ENCODE peak calls at places on chromosome 19, in five cellular contexts. I, G, C, M and S are unnamed samples.

GRCh38 chr19:17681505-17682125 is 6.5 kb downstream of the UNC13A start:
- DNase-seq in I (peak; percentile 31), G (peak; percentile 56), C (no peak), M (peak; percentile 85), S (peak; percentile 60)

GRCh38 chr19:55368701-55369563 is 1.3 kb downstream of the IL11 start:
- DNase-seq in I (peak; percentile 16), G (peak; percentile 41), C (no peak), M (peak; percentile 70), S (peak; percentile 52)

GRCh38 chr19:35963514-35963913 is 27.3 kb downstream of the LRFN3 start:
- DNase-seq in I (peak; percentile 53), G (peak; percentile 74), C (no peak), M (peak; percentile 92), S (peak; percentile 62)

GRCh38 chr19:35313614-35314013 is 15.4 kb upstream of the CD22 start:
- DNase-seq in I (no peak), G (no peak), C (no peak), M (no peak), S (no peak)

GRCh38 chr19:42286349-42287016 is 15.4 kb upstream of the PRR19 start:
- DNase-seq in I (no peak), G (peak; percentile 58), C (no peak), M (no peak), S (peak; percentile 63)

GRCh38 chr19:33624586-33625153 is 2.9 kb downstream of the CHST8 start:
- DNase-seq in I (no peak), G (no peak), C (no peak), M (no peak), S (no peak)

GRCh38 chr19:2014731-2015610 is 543 bp downstream of the BTBD2 start:
- DNase-seq in I (no peak), G (no peak), C (no peak), M (peak; percentile 65), S (no peak)

GRCh38 chr19:38580080-38580479 is 37.7 kb downstream of the MAP4K1 start:
- DNase-seq in I (no peak), G (no peak), C (no peak), M (no peak), S (no peak)

GRCh38 chr19:5096536-5096935 is 127.6 kb downstream of the KDM4B start:
- DNase-seq in I (no peak), G (no peak), C (no peak), M (no peak), S (no peak)

GRCh38 chr19:615619-616018 is 17.7 kb downstream of the POLRMT start:
- DNase-seq in I (no peak), G (no peak), C (no peak), M (peak; percentile 65), S (no peak)

GRCh38 chr19:17475541-17476115 is 5.3 kb downstream of the SLC27A1 start:
- DNase-seq in I (peak; percentile 24), G (peak; percentile 57), C (peak; percentile 31), M (no peak), S (peak; percentile 37)

GRCh38 chr19:15235796-15236195 is 3.5 kb upstream of the EPHX3 start:
- DNase-seq in I (no peak), G (no peak), C (no peak), M (no peak), S (no peak)

GRCh38 chr19:6952956-6953355 is 65.6 kb downstream of the ADGRE1 start:
- DNase-seq in I (no peak), G (no peak), C (no peak), M (no peak), S (no peak)

GRCh38 chr19:40702337-40703012 is 12.0 kb upstream of the NUMBL start:
- DNase-seq in I (no peak), G (peak; percentile 39), C (no peak), M (peak; percentile 82), S (peak; percentile 36)

GRCh38 chr19:13978721-13979191 is 26.4 kb downstream of the DCAF15 start:
- DNase-seq in I (no peak), G (no peak), C (no peak), M (no peak), S (no peak)

GRCh38 chr19:10408511-10409291 is 5.4 kb upstream of the CDC37 start:
- DNase-seq in I (no peak), G (no peak), C (peak; percentile 62), M (no peak), S (no peak)

GRCh38 chr19:58559275-58560006 is 1.0 kb upstream of the UBE2M start:
- DNase-seq in I (peak; percentile 85), G (peak; percentile 92), C (peak; percentile 92), M (peak; percentile 96), S (peak; percentile 90)

GRCh38 chr19:3670796-3671679 is 29.2 kb downstream of the PIP5K1C start:
- DNase-seq in I (peak; percentile 56), G (peak; percentile 89), C (peak; percentile 68), M (no peak), S (peak; percentile 85)

GRCh38 chr19:3995619-3996018 is 10.4 kb upstream of the EEF2 start:
- DNase-seq in I (no peak), G (no peak), C (no peak), M (no peak), S (no peak)

GRCh38 chr19:8831832-8832131 is 322 bp downstream of the ZNF558 start:
- DNase-seq in I (no peak), G (no peak), C (no peak), M (peak; percentile 21), S (no peak)

GRCh38 chr19:53824134-53824611 is at the start of gene NLRP12:
- DNase-seq in I (no peak), G (no peak), C (no peak), M (no peak), S (no peak)

GRCh38 chr19:50379602-50380001 is 3.3 kb downstream of the NR1H2 start:
- DNase-seq in I (no peak), G (no peak), C (no peak), M (no peak), S (no peak)

GRCh38 chr19:10317045-10317856 is 1.4 kb upstream of the FDX2 start:
- DNase-seq in I (no peak), G (no peak), C (no peak), M (no peak), S (no peak)

DNA sequence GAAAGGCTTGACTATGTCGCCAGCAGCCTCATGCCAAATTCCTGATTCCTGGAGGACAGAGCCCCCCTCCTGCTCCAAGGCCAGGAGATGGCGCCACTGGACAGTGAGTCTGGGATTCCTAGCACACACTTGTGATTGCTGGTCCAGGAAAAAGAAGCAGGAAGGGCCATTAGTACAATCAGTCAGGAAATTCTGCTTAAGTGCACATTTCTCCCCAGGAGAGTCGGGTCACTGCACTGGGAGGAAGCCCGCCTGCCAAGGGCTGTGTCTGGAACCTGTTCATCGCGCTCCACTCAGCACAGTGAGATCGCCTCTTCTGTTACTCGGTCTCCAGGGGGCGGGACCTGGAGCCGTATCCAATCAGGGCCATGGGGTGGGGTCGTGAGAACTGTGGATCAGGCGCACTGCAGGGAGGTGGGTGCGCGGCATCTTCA is 65.1 kb downstream of the ZNF823 start:
- DNase-seq in I (peak; percentile 58), G (peak; percentile 75), C (peak; percentile 70), M (peak; percentile 93), S (peak; percentile 73)
- TF ChIP-seq CTCF in I (peak; percentile 90), G (peak; percentile 95), C (peak; percentile 66), M (peak; percentile 98), S (peak; percentile 87)

DNA sequence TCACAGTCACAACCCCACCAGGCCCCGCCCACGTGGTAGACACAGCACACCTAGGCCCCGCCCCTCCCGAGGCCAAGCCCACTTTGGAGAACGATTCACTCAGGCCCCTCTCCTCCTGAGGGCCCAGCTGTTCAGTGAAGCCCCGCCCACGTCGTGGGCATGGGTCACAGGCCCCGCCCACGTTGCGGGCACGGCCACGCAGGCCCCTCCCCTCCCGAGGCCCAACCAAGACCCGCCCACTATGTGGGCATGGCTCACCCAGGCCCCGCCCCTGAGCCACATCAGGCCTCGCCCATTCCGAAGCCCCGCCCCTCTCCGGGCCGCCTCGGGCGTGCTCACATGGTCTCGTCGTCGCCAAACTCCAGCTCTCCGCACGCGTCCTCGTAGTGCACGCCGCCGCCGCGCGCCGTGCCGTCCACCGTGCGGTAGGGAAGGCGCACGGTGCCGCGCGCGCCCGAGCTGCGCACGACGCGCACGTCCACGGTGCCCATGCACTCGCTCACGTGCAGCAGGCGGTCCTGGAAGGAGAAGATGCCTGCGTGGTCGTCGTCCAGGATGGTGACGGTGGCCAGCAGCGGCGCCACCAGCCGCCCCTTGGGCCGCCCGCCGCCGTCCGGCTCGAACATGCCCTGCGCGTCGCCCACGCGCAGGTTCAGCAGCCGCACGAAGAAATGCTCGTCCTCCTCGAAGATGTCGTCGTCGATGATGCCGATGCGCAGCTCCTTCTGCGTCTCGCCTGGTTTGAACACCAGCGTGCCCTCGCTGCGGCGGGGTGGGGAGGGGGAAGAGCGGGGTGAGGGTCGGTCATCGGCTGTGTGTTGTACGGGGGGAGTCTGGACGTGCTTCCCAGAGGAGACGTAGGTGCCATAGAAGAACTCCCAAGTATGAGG is 24.0 kb downstream of the SLC8A2 start:
- DNase-seq in I (peak; percentile 23), G (peak; percentile 49), C (peak; percentile 41), M (peak; percentile 99), S (peak; percentile 13)
- H3K4me3 ChIP-seq in I (no peak overlapping the region), G (no peak overlapping the region), C (no peak overlapping the region), M (peak overlapping the region; percentile 67), S (no peak overlapping the region)

GRCh38 chr19:30085394-30085793 is 143.4 kb downstream of the URI1 start:
- DNase-seq in I (no peak), G (no peak), C (no peak), M (peak; percentile 74), S (no peak)
- TF ChIP-seq CTCF in I (no peak), G (no peak), C (no peak), M (peak; percentile 44), S (no peak)

GRCh38 chr19:56670961-56671612 is 470 bp downstream of the ZNF835 start:
- DNase-seq in I (no peak), G (no peak), C (no peak), M (no peak), S (no peak)
- H3K4me3 ChIP-seq in I (no peak overlapping the region), G (peak overlapping the region; percentile 7), C (peak overlapping the region; percentile 74), M (peak overlapping the region; percentile 45), S (no peak overlapping the region)

GRCh38 chr19:45879055-45879454 is 6.9 kb downstream of the IRF2BP1 start:
- DNase-seq in I (no peak), G (no peak), C (no peak), M (no peak), S (no peak)
- TF ChIP-seq CTCF in I (no peak), G (no peak), C (no peak), M (no peak), S (no peak)

DNA sequence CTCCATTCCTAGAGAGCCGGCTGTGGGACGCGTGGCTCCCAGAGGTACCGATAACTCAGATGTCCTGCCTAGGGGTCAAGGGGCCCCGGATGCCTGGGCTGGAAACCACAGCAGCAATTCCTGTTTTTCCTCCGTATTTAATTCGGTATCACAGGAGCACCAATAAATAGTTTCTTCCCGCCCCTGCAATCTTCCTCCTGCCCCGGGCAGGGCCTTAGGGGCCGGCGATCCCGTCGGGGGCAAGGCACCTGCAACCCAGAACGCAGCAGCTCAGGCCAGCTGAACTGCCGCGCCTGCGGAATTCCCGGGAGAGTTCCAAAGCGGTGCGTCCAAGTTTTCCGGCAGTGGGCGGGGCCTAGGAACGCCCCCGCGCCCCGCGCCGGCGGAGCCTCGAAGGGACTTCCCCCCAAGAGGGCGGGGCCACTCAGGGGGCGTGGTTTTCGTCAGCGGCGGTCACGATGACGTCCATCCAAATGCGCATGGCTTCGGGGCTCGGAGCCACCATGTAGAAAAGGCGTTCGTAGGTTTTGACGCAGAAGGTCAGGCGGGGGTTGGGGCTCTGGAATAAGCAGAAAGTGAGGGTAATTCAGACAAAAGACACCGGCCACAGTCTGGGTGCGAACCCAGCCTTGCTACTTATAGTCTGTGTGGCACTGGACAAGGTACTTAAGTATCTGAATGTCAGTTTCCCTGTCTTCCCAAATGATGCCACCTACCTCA is 9.7 kb upstream of the LYPD3 start:
- DNase-seq in I (peak; percentile 88), G (peak; percentile 93), C (peak; percentile 97), M (peak; percentile 98), S (peak; percentile 90)
- H3K4me3 ChIP-seq in I (peak overlapping the region; percentile 46), G (peak overlapping the region; percentile 40), C (peak overlapping the region; percentile 16), M (peak overlapping the region; percentile 52), S (no peak overlapping the region)